ENCODE peak calls at places on chromosomes 6 and 20, in six cellular contexts. One of them, this sample, is unnamed.

GRCh38 chr6:105322499-105323231 is 80.2 kb downstream of the PREP start:
- DNase-seq in gastrocnemius medialis: no peak
- DNase-seq in A549: no peak
- DNase-seq in IMR-90: no peak
- DNase-seq in heart left ventricle: no peak
- DNase-seq in tibial nerve: no peak
- DNase-seq in this sample: peak; percentile 26

GRCh38 chr20:18057106-18057993 is at the start of gene OVOL2:
- DNase-seq in tibial nerve: no peak
- DNase-seq in gastrocnemius medialis: no peak
- DNase-seq in IMR-90: no peak
- DNase-seq in A549: peak; percentile 39
- DNase-seq in heart left ventricle: no peak
- DNase-seq in this sample: peak; percentile 96

GRCh38 chr6:38364127-38364526 is 275.6 kb downstream of the BTBD9 start:
- DNase-seq in IMR-90: no peak
- DNase-seq in heart left ventricle: no peak
- DNase-seq in gastrocnemius medialis: no peak
- DNase-seq in tibial nerve: no peak
- DNase-seq in A549: no peak
- DNase-seq in this sample: no peak

GRCh38 chr20:5859611-5860010 is 90.7 kb downstream of the TRMT6 start:
- DNase-seq in gastrocnemius medialis: no peak
- DNase-seq in heart left ventricle: no peak
- DNase-seq in tibial nerve: no peak
- DNase-seq in A549: no peak
- DNase-seq in IMR-90: peak; percentile 51
- DNase-seq in this sample: no peak

GRCh38 chr6:4313044-4313686 is 177.8 kb upstream of the ECI2 start:
- DNase-seq in A549: peak; percentile 82
- DNase-seq in gastrocnemius medialis: no peak
- DNase-seq in tibial nerve: no peak
- DNase-seq in IMR-90: peak; percentile 92
- DNase-seq in heart left ventricle: peak; percentile 69
- DNase-seq in this sample: no peak

GRCh38 chr6:97586344-97586743 is 303.3 kb upstream of the MMS22L start:
- DNase-seq in A549: peak; percentile 4
- DNase-seq in tibial nerve: no peak
- DNase-seq in gastrocnemius medialis: no peak
- DNase-seq in IMR-90: peak; percentile 49
- DNase-seq in heart left ventricle: no peak
- DNase-seq in this sample: no peak

GRCh38 chr6:23262864-23263263 is 693.5 kb downstream of the HDGFL1 start:
- DNase-seq in tibial nerve: no peak
- DNase-seq in A549: no peak
- DNase-seq in heart left ventricle: no peak
- DNase-seq in IMR-90: no peak
- DNase-seq in gastrocnemius medialis: no peak
- DNase-seq in this sample: no peak

GRCh38 chr6:73203098-73203497 is 22.2 kb downstream of the KHDC1L start:
- DNase-seq in heart left ventricle: no peak
- DNase-seq in A549: no peak
- DNase-seq in gastrocnemius medialis: no peak
- DNase-seq in IMR-90: peak; percentile 40
- DNase-seq in tibial nerve: no peak
- DNase-seq in this sample: no peak

GRCh38 chr6:148776321-148776966 is 29.6 kb downstream of the UST start:
- DNase-seq in tibial nerve: no peak
- DNase-seq in heart left ventricle: no peak
- DNase-seq in IMR-90: peak; percentile 82
- DNase-seq in A549: no peak
- DNase-seq in gastrocnemius medialis: no peak
- DNase-seq in this sample: no peak

GRCh38 chr6:157070403-157071107 is 252.8 kb downstream of the TMEM242 start:
- DNase-seq in heart left ventricle: no peak
- DNase-seq in A549: no peak
- DNase-seq in IMR-90: no peak
- DNase-seq in gastrocnemius medialis: no peak
- DNase-seq in tibial nerve: no peak
- DNase-seq in this sample: no peak

GRCh38 chr6:37679539-37680476 is 17.9 kb downstream of the MDGA1 start:
- DNase-seq in heart left ventricle: no peak
- DNase-seq in IMR-90: no peak
- DNase-seq in gastrocnemius medialis: peak; percentile 71
- DNase-seq in A549: no peak
- DNase-seq in tibial nerve: no peak
- DNase-seq in this sample: no peak

GRCh38 chr6:13766201-13766634 is 48.1 kb downstream of the MCUR1 start:
- DNase-seq in heart left ventricle: no peak
- DNase-seq in IMR-90: peak; percentile 53
- DNase-seq in A549: no peak
- DNase-seq in gastrocnemius medialis: no peak
- DNase-seq in tibial nerve: no peak
- DNase-seq in this sample: no peak

GRCh38 chr6:168736039-168736438 is 295.1 kb downstream of the SMOC2 start:
- DNase-seq in tibial nerve: no peak
- DNase-seq in IMR-90: no peak
- DNase-seq in A549: no peak
- DNase-seq in gastrocnemius medialis: no peak
- DNase-seq in heart left ventricle: no peak
- DNase-seq in this sample: no peak

GRCh38 chr6:11067348-11067747 is 23.2 kb upstream of the ELOVL2 start:
- DNase-seq in A549: no peak
- DNase-seq in tibial nerve: no peak
- DNase-seq in IMR-90: no peak
- DNase-seq in heart left ventricle: no peak
- DNase-seq in gastrocnemius medialis: no peak
- DNase-seq in this sample: peak; percentile 24

GRCh38 chr6:146948790-146949342 is 255.4 kb upstream of the STXBP5 start:
- DNase-seq in A549: no peak
- DNase-seq in tibial nerve: no peak
- DNase-seq in gastrocnemius medialis: no peak
- DNase-seq in heart left ventricle: no peak
- DNase-seq in IMR-90: no peak
- DNase-seq in this sample: no peak

GRCh38 chr6:151082079-151082478 is 157.7 kb upstream of the AKAP12 start:
- DNase-seq in IMR-90: no peak
- DNase-seq in heart left ventricle: no peak
- DNase-seq in A549: peak; percentile 55
- DNase-seq in gastrocnemius medialis: no peak
- DNase-seq in tibial nerve: no peak
- DNase-seq in this sample: no peak
- TF ChIP-seq POLR2A in IMR-90: no peak
- TF ChIP-seq POLR2A in heart left ventricle: no peak
- TF ChIP-seq POLR2A in A549: no peak
- TF ChIP-seq POLR2A in gastrocnemius medialis: no peak
- TF ChIP-seq POLR2A in tibial nerve: no peak
- TF ChIP-seq POLR2A in this sample: no peak

GRCh38 chr6:43687437-43688347 is at the start of gene MRPS18A:
- DNase-seq in heart left ventricle: peak; percentile 85
- DNase-seq in A549: peak; percentile 65
- DNase-seq in gastrocnemius medialis: peak; percentile 83
- DNase-seq in tibial nerve: peak; percentile 62
- DNase-seq in IMR-90: peak; percentile 80
- DNase-seq in this sample: peak; percentile 78
- TF ChIP-seq POLR2A in heart left ventricle: peak; percentile 35
- TF ChIP-seq POLR2A in A549: peak; percentile 62
- TF ChIP-seq POLR2A in gastrocnemius medialis: peak; percentile 75
- TF ChIP-seq POLR2A in tibial nerve: no peak
- TF ChIP-seq POLR2A in IMR-90: peak; percentile 70
- TF ChIP-seq POLR2A in this sample: peak; percentile 53

DNA sequence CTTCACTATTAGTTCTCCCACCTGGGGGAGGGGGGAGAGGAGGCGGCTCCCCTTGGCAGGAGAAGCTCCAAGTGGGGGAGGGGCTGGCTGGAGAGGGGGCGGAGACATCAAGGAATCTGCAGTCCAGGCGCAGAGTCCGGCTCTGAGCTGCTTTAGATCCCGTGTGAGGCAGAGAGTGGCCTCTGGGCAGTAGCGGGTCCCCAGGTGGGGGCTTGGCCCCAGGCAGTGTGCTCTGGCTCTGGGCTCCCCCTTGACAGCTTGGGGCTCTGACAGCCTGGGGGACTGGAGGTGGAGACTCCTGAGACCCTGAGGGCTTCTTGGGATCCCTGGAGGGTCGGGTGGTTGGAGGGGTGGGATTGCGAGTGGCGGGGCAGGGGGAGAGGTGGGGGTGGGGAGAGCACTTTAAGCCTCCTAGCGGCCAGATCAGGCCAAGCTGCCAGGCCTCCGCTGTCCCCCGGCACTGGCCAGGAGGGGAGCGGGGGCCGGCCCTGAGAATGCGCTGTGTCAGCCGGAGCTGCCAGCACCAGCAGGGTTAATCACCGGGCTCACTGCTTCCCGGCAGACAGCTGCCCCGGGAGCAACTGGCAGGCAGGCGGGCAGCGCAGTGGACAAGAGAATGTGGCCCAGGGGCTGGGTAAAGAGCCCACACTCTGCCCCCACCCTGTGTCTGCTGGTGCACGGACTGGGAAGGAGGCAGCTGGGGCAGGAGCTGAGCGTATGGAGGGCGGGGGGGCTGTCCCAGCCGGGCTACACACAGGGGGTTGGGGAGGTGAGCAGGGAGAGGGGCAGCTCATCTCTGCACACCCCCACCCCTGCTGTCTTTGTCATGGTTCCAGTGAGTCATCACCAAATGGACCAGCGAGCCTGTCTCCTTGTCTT is 1.8 kb upstream of the LAMA5 start:
- DNase-seq in gastrocnemius medialis: no peak
- DNase-seq in tibial nerve: no peak
- DNase-seq in IMR-90: peak; percentile 50
- DNase-seq in A549: peak; percentile 89
- DNase-seq in heart left ventricle: peak; percentile 48
- DNase-seq in this sample: no peak
- TF ChIP-seq POLR2A in gastrocnemius medialis: no peak
- TF ChIP-seq POLR2A in tibial nerve: no peak
- TF ChIP-seq POLR2A in IMR-90: no peak
- TF ChIP-seq POLR2A in A549: peak; percentile 60
- TF ChIP-seq POLR2A in heart left ventricle: no peak
- TF ChIP-seq POLR2A in this sample: no peak

DNA sequence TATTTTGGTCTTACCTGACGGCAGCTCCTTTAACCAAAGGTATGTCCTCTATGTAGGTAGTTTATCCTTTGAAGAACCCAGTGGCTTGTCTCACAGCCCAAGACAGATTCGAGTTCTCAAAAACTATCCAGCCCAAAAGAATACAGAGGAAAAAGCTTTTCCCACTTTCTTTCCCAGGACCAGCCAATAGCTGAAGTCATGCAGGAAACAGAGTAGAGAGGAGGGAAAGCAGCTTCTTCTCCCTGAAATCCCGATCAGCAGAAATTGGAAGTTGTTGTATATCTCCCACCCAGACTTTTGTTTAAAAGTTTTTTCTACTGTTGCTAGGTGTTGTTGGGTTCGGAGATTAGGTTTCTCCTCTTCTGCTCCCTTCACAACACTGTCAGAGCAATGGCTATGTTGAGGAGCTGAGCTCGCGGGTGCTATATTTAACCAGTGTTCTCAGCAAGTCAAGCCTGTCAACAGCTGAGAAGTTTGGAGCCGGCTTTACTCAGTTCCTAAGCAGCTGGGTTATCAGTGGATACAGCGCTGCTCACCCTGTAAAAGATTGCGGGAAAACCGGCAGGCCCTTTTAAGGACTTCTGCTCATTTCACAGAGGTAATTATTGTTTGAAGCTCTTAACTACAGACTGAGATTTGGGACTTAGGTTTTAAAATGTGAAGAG is at the start of gene FILIP1:
- DNase-seq in IMR-90: peak; percentile 56
- DNase-seq in A549: peak; percentile 75
- DNase-seq in gastrocnemius medialis: peak; percentile 92
- DNase-seq in heart left ventricle: peak; percentile 85
- DNase-seq in tibial nerve: no peak
- DNase-seq in this sample: no peak
- TF ChIP-seq POLR2A in IMR-90: no peak
- TF ChIP-seq POLR2A in A549: no peak
- TF ChIP-seq POLR2A in gastrocnemius medialis: peak; percentile 88
- TF ChIP-seq POLR2A in heart left ventricle: peak; percentile 85
- TF ChIP-seq POLR2A in tibial nerve: no peak
- TF ChIP-seq POLR2A in this sample: no peak

DNA sequence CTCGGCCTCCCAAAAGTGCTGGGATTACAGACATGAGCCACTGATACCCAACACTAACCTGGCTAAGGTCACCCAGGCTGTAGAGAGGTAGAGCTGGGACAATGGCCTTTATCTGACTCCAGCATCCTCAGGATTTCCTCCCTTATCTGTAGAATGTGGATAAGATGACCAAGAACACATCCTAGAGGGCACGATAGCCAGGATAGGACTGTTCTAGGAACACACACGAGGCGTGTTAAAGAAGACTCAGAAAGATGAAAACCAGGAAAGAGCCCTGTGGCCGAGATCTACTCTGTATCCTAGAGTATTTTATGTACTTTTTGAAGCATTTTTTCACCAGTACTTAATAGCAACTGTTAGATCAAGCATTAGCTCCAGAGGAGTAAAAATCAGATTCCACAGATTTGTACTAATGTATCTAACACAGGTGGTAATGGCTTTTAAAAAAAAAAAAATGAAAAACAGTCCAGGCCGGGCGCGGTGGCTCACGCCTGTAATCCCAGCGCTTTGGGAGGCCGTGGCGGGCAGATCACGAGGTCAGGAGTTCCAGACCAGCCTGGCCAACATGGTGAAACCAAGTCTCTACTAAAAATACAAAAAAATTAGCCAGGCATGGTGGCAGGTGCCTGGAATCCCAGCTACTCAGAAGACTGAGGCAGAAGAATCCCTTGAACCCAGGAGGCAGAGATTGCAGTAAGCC is 17.3 kb downstream of the PPP1R10 start:
- DNase-seq in tibial nerve: no peak
- DNase-seq in gastrocnemius medialis: no peak
- DNase-seq in heart left ventricle: no peak
- DNase-seq in A549: no peak
- DNase-seq in IMR-90: no peak
- DNase-seq in this sample: no peak
- TF ChIP-seq POLR2A in tibial nerve: no peak
- TF ChIP-seq POLR2A in gastrocnemius medialis: no peak
- TF ChIP-seq POLR2A in heart left ventricle: no peak
- TF ChIP-seq POLR2A in A549: no peak
- TF ChIP-seq POLR2A in IMR-90: no peak
- TF ChIP-seq POLR2A in this sample: no peak

This sample was measured in prostate gland.